ENCODE peak calls at places on chromosomes 7 and 10, in eight cellular contexts. H is A549, Q is heart left ventricle, E is OCI-LY7, V is K562, N is breast epithelium, K is endodermal cell, C is heart right ventricle. A is an unnamed sample. For H3K4me1, the result is how much of the 10 kb centered on the place peaks cover.

GRCh38 chr10:131822013-131822693 is 78.7 kb upstream of the PPP2R2D start:
- DNase-seq in K (peak), V (no peak), E (no peak), N (no peak), Q (peak), C (no peak), H (no peak), A (no peak)

GRCh38 chr7:105204953-105205352 is 183.8 kb downstream of the SRPK2 start:
- DNase-seq in K (no peak), H (no peak), Q (no peak), V (no peak), N (no peak), C (no peak), E (no peak), A (no peak)

GRCh38 chr10:60138842-60139241 is 232.5 kb upstream of the CCDC6 start:
- DNase-seq in N (no peak), K (no peak), H (no peak), Q (no peak), V (no peak), E (no peak), C (no peak), A (no peak)

GRCh38 chr7:26356929-26357792 is 65.5 kb downstream of the SNX10 start:
- DNase-seq in N (no peak), K (no peak), E (no peak), Q (no peak), V (no peak), C (no peak), H (no peak), A (no peak)

GRCh38 chr7:25216837-25217236 is 11.4 kb downstream of the NPVF start:
- DNase-seq in Q (no peak), N (no peak), H (no peak), E (peak), V (peak), K (no peak), C (no peak), A (no peak)

GRCh38 chr7:117157121-117157870 is 165.6 kb downstream of the WNT2 start:
- DNase-seq in N (no peak), V (peak), C (peak), Q (no peak), K (no peak), E (no peak), H (peak), A (no peak)

GRCh38 chr7:40000734-40001315 is 50.8 kb downstream of the CDK13 start:
- DNase-seq in V (no peak), K (no peak), Q (no peak), E (no peak), C (no peak), N (no peak), H (no peak), A (no peak)

GRCh38 chr7:10521306-10521705 is 452.4 kb upstream of the PHF14 start:
- DNase-seq in V (no peak), H (no peak), K (no peak), C (no peak), Q (no peak), E (no peak), N (no peak), A (no peak)

GRCh38 chr10:44882146-44882720 is 28.9 kb upstream of the TMEM72 start:
- DNase-seq in V (no peak), H (no peak), N (peak), Q (no peak), C (no peak), K (peak), E (no peak), A (no peak)

GRCh38 chr10:108629843-108630242 is 1293.5 kb downstream of the XPNPEP1 start:
- DNase-seq in K (no peak), E (no peak), H (no peak), C (no peak), N (no peak), Q (no peak), V (no peak), A (no peak)

GRCh38 chr7:92988941-92989540 is 128.7 kb downstream of the SAMD9 start:
- DNase-seq in V (no peak), Q (no peak), H (no peak), C (no peak), K (no peak), N (no peak), E (no peak), A (no peak)

GRCh38 chr7:14899065-14899464 is 3.5 kb downstream of the DGKB start:
- DNase-seq in N (no peak), Q (no peak), K (no peak), C (no peak), V (no peak), E (no peak), H (no peak), A (no peak)

GRCh38 chr10:77162697-77163096 is 474.9 kb downstream of the KCNMA1 start:
- DNase-seq in H (no peak), K (no peak), V (no peak), Q (no peak), C (no peak), E (no peak), N (no peak), A (no peak)

GRCh38 chr7:65285906-65286864 is 87.5 kb upstream of the ZNF92 start:
- DNase-seq in K (no peak), N (no peak), H (no peak), Q (no peak), E (no peak), C (no peak), V (no peak), A (no peak)

GRCh38 chr10:82934429-82934828 is 1059.4 kb downstream of the NRG3 start:
- DNase-seq in K (peak), E (peak), C (no peak), N (no peak), H (no peak), V (no peak), Q (no peak), A (peak)

GRCh38 chr7:4436361-4436899 is 245.7 kb upstream of the FOXK1 start:
- DNase-seq in K (no peak), H (peak), V (no peak), E (no peak), Q (no peak), C (no peak), N (no peak), A (no peak)

GRCh38 chr7:26180792-26181198 is 19.8 kb downstream of the HNRNPA2B1 start:
- DNase-seq in C (no peak), E (no peak), H (no peak), V (peak), Q (no peak), K (no peak), N (no peak), A (no peak)

GRCh38 chr7:91193141-91193540 is 71.1 kb upstream of the FZD1 start:
- DNase-seq in K (no peak), N (no peak), C (no peak), H (no peak), Q (no peak), V (no peak), E (no peak), A (no peak)

GRCh38 chr10:133260895-133261725 is 15.6 kb downstream of the ADAM8 start:
- DNase-seq in K (peak), N (peak), E (peak), H (peak), Q (peak), V (peak), C (peak), A (peak)

GRCh38 chr10:115129752-115130151 is 36.6 kb downstream of the ATRNL1 start:
- DNase-seq in V (no peak), N (no peak), Q (no peak), E (peak), C (no peak), K (no peak), H (no peak), A (peak)

GRCh38 chr10:34181545-34182300 is 633.4 kb downstream of the PARD3 start:
- DNase-seq in Q (no peak), V (no peak), K (no peak), H (no peak), E (no peak), C (peak), N (no peak), A (no peak)

GRCh38 chr7:123865517-123866117 is 20.6 kb downstream of the HYAL4 start:
- DNase-seq in N (no peak), Q (no peak), V (peak), E (peak), H (peak), K (peak), C (no peak), A (peak)

GRCh38 chr10:8498881-8499280 is 444.4 kb downstream of the GATA3 start:
- DNase-seq in N (no peak), E (no peak), Q (no peak), H (no peak), V (no peak), C (no peak), K (no peak), A (no peak)

GRCh38 chr7:134901389-134902020 is 84.8 kb upstream of the AGBL3 start:
- DNase-seq in C (no peak), H (no peak), Q (no peak), N (no peak), E (no peak), K (no peak), V (no peak), A (no peak)

GRCh38 chr7:108408294-108409004 is 47.8 kb downstream of the NRCAM start:
- DNase-seq in N (no peak), H (no peak), V (no peak), E (no peak), K (no peak), Q (no peak), C (no peak), A (no peak)

GRCh38 chr10:72736176-72736795 is 44.3 kb downstream of the MCU start:
- DNase-seq in V (no peak), Q (no peak), N (no peak), E (no peak), K (no peak), H (peak), C (no peak), A (peak)

GRCh38 chr10:76558996-76559888 is 1078.4 kb downstream of the KCNMA1 start:
- DNase-seq in K (no peak), E (no peak), V (no peak), H (no peak), N (no peak), Q (no peak), C (no peak), A (no peak)

GRCh38 chr7:93327006-93327633 is 95.0 kb downstream of the VPS50 start:
- DNase-seq in H (no peak), V (no peak), Q (no peak), E (no peak), N (no peak), K (no peak), C (no peak), A (peak)

GRCh38 chr7:94405506-94405905 is 10.8 kb downstream of the COL1A2 start:
- DNase-seq in C (no peak), N (no peak), Q (no peak), H (no peak), E (no peak), V (no peak), K (no peak), A (no peak)
- H3K4me1 ChIP-seq in C (under half), N (under half), Q (under half), H (under half), E (under half), V (under half), K (under half), A (under half)

GRCh38 chr10:91137011-91137643 is 83.3 kb upstream of the PCGF5 start:
- DNase-seq in Q (no peak), K (no peak), E (no peak), H (no peak), C (no peak), V (no peak), N (no peak), A (no peak)
- H3K4me1 ChIP-seq in Q (under half), K (under half), E (under half), H (under half), C (under half), V (under half), N (under half), A (under half)

DNA sequence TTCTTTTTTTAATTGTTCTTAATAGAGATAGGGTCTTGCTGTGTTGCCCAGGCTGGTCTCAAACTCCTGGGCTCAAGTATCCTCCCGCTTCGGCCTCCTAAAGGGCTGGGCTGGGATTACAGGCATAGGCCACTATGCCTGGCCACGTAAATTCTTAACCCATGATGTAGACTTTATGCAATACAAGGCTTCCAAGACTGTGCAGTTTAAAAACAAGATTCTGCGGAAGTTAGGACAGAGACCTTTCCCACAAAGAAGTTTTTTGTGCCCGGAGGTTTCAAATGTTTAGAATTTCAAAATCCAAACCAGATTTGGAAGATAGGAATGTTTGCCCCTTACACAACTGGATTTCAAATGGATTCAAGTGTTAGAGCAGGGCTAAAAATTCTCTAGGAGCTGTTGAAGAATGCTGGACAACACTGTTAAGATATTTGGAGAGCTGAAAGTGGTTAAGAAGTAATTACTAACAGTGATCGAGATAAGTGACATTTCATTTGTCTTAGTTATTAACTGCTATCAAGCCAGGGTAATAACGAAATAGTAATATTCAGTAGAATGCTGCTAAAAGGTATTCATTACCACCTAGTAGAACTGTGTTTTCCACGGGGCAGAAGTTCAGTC is 7.4 kb downstream of the APBB1IP start:
- DNase-seq in Q (no peak), V (no peak), E (peak), K (no peak), C (no peak), H (no peak), N (no peak), A (no peak)
- H3K4me1 ChIP-seq in Q (under half), V (under half), E (half or more), K (under half), C (under half), H (under half), N (under half), A (under half)

GRCh38 chr7:150507947-150508602 is 6.6 kb upstream of the GIMAP7 start:
- DNase-seq in Q (no peak), C (no peak), V (no peak), H (no peak), E (no peak), N (no peak), K (no peak), A (no peak)

GRCh38 chr7:150503155-150503554 is 11.5 kb upstream of the GIMAP7 start:
- DNase-seq in E (no peak), N (no peak), V (no peak), C (no peak), H (no peak), K (no peak), Q (no peak), A (no peak)

GRCh38 chr7:150503581-150503980 is 11.1 kb upstream of the GIMAP7 start:
- DNase-seq in K (no peak), N (no peak), E (no peak), H (no peak), Q (no peak), V (no peak), C (no peak), A (no peak)

DNA sequence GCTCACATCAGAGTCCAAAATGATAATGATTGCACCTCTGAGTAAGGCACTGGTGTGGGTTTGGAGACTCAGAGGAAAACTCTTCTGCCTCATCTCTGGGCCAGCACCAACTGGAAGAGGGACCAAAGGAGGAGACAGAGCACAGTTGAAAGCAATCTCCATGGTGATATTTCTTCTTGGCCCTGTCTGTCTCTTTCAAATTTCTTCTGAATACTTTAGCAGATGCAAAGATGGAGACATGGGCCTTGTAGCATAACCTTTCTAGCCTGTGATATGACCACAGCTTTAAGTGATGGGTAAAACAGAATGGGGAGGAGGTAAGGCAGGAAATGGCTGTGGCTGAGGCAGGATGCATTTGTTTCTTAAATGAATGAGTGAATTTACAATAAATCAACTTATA is 12.2 kb upstream of the GIMAP7 start:
- DNase-seq in K (no peak), C (no peak), E (no peak), H (no peak), N (no peak), Q (no peak), V (no peak), A (no peak)
- H3K4me1 ChIP-seq in K (under half), C (under half), E (under half), H (under half), N (under half), Q (under half), V (under half), A (under half)

A was measured in SJCRH30.